ENCODE peak calls at places on chromosomes 12 and 14, in nine cellular contexts. I is fibroblast of lung, D is cardiac muscle cell, J is thoracic aorta, H is tibial artery, X is BE2C, A is lower lobe of right lung, C is body of pancreas, L is psoas muscle. F is an unnamed sample. For H3K4me1, the result is how much of the 10 kb centered on the place peaks cover.

GRCh38 chr12:106429043-106429552 is 71.5 kb downstream of the POLR3B start:
- DNase-seq in C (no peak), D (no peak), H (no peak), X (no peak), I (no peak), J (no peak), L (no peak), A (no peak), F (no peak)

GRCh38 chr14:51095854-51096823 is 1.2 kb upstream of the TRIM9 start:
- DNase-seq in I (peak), X (peak), L (peak), A (no peak), J (peak), D (no peak), H (no peak), C (no peak), F (peak)

GRCh38 chr12:106345739-106346138 is 11.8 kb upstream of the POLR3B start:
- DNase-seq in J (no peak), H (no peak), C (no peak), I (peak), L (no peak), X (peak), A (no peak), D (peak), F (peak)

GRCh38 chr12:87618199-87618598 is 411.0 kb downstream of the C12orf50 start:
- DNase-seq in L (no peak), X (no peak), C (no peak), D (no peak), A (no peak), I (no peak), H (no peak), J (no peak), F (no peak)

GRCh38 chr14:89251066-89251465 is 166.0 kb downstream of the FOXN3 start:
- DNase-seq in A (no peak), H (no peak), D (no peak), J (no peak), X (no peak), C (no peak), L (no peak), I (peak), F (no peak)

GRCh38 chr14:53715390-53715730 is 241.3 kb downstream of the BMP4 start:
- DNase-seq in H (no peak), X (no peak), C (no peak), I (peak), L (no peak), A (no peak), D (peak), J (no peak), F (no peak)

GRCh38 chr12:104526320-104526719 is 69.6 kb downstream of the CHST11 start:
- DNase-seq in A (no peak), C (no peak), D (peak), H (no peak), X (no peak), J (no peak), L (no peak), I (no peak), F (no peak)

GRCh38 chr14:24605435-24606190 is 3.9 kb downstream of the GZMH start:
- DNase-seq in H (no peak), C (peak), X (peak), D (no peak), L (no peak), I (no peak), A (no peak), J (no peak), F (peak)

GRCh38 chr14:71231521-71232393 is 324.5 kb downstream of the PCNX1 start:
- DNase-seq in H (no peak), X (peak), A (no peak), L (no peak), J (no peak), D (no peak), I (no peak), C (no peak), F (peak)

GRCh38 chr12:96219700-96220206 is 25.6 kb downstream of the ELK3 start:
- DNase-seq in X (no peak), I (peak), L (no peak), J (no peak), A (peak), D (no peak), H (no peak), C (no peak), F (no peak)

GRCh38 chr12:92403210-92404175 is 257.8 kb upstream of the BTG1 start:
- DNase-seq in D (no peak), L (no peak), C (no peak), I (no peak), X (no peak), A (no peak), H (no peak), J (no peak), F (no peak)

GRCh38 chr12:107895966-107896365 is 121.5 kb downstream of the ASCL4 start:
- DNase-seq in C (no peak), J (no peak), H (no peak), L (no peak), I (no peak), A (no peak), D (no peak), X (no peak), F (no peak)

GRCh38 chr12:107903377-107904061 is 129.0 kb downstream of the ASCL4 start:
- DNase-seq in A (peak), X (peak), D (peak), I (peak), C (peak), L (peak), H (no peak), J (no peak), F (peak)

GRCh38 chr12:107894589-107894988 is 120.1 kb downstream of the ASCL4 start:
- DNase-seq in L (no peak), C (no peak), H (no peak), J (no peak), I (no peak), A (no peak), D (no peak), X (no peak), F (no peak)

GRCh38 chr12:107900588-107900987 is 126.1 kb downstream of the ASCL4 start:
- DNase-seq in C (no peak), L (no peak), J (no peak), D (no peak), X (peak), H (no peak), I (no peak), A (no peak), F (no peak)
- H3K4me3 ChIP-seq in C (no peak), L (no peak), J (no peak), D (no peak), X (no peak), H (no peak), I (no peak), A (no peak), F (no peak)

GRCh38 chr12:19573866-19574265 is 134.6 kb downstream of the AEBP2 start:
- DNase-seq in X (no peak), C (no peak), D (no peak), H (peak), L (no peak), J (no peak), I (no peak), A (no peak), F (no peak)

GRCh38 chr12:19576421-19576925 is 137.2 kb downstream of the AEBP2 start:
- DNase-seq in L (no peak), X (no peak), H (no peak), C (no peak), I (no peak), J (no peak), D (no peak), A (no peak), F (no peak)

GRCh38 chr12:19574606-19575005 is 135.3 kb downstream of the AEBP2 start:
- DNase-seq in J (no peak), C (no peak), X (no peak), L (no peak), A (no peak), D (no peak), I (no peak), H (no peak), F (peak)

GRCh38 chr12:19575307-19576243 is 136.3 kb downstream of the AEBP2 start:
- DNase-seq in H (no peak), C (peak), L (no peak), A (peak), I (peak), J (no peak), X (peak), D (peak), F (peak)

GRCh38 chr12:19572920-19573558 is 133.7 kb downstream of the AEBP2 start:
- DNase-seq in D (peak), X (peak), C (no peak), L (no peak), I (peak), H (peak), J (no peak), A (no peak), F (peak)
- TF ChIP-seq CTCF in D (peak), X (peak), C (no peak), L (peak), I (peak), H (peak), J (no peak), A (peak), F (peak)

DNA sequence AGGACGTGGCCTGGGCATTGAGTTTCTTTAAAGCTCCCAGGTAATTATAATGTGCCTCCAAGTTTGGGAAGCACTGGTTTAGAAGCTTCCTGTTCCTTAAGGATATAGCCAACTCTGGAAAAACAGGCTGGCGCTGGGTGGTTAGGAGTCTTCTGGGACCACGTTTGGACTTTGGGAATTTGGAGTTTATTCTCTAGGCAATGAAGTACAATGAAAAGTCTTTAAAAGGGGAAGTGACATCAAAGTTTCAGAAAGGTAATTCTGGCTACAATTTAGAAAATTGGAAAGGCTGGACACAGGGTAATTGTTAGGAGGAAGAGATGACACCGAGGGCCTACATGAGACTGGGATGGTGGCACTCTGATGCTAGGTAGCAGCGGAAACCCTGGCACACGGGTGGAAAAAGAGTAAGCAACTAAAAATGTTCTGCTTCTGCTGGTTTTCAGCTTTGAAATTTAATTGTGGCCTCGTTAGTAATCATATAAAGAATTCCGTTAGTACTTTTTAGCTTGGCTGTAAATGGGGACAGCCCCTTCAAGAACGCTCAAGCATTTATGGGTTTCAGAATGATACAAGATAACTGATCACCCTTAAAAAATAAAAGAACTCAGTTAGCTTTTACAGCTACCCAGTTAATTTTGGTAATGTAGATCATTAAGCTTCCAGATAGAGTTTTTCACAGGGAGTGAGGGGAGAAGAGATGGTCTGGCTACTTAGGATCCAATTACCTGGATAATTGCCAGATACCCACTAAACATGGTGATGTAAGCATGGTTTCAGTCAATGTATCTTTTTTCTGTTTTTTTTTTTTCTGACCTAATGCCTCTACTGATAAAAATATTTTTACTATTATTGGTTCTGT is 12.8 kb upstream of the DCP1B start:
- DNase-seq in I (no peak), D (no peak), A (no peak), L (no peak), H (no peak), X (no peak), C (no peak), J (no peak), F (peak)
- H3K4me1 ChIP-seq in I (under half), D (under half), A (under half), L (under half), H (under half), X (under half), C (under half), J (under half), F (under half)

GRCh38 chr12:54240971-54241588 is 38.8 kb downstream of the CBX5 start:
- DNase-seq in D (no peak), C (no peak), A (no peak), X (no peak), L (no peak), H (no peak), I (no peak), J (no peak), F (no peak)

GRCh38 chr12:54240129-54240528 is 39.8 kb downstream of the CBX5 start:
- DNase-seq in C (no peak), J (no peak), D (no peak), L (no peak), X (no peak), I (no peak), A (no peak), H (no peak), F (no peak)

GRCh38 chr12:54249489-54249888 is 30.4 kb downstream of the CBX5 start:
- DNase-seq in I (no peak), C (no peak), L (no peak), X (no peak), H (no peak), J (no peak), A (no peak), D (no peak), F (no peak)

GRCh38 chr12:54251667-54252284 is 28.1 kb downstream of the CBX5 start:
- DNase-seq in D (peak), H (no peak), I (peak), A (no peak), J (no peak), L (no peak), X (no peak), C (no peak), F (peak)

DNA sequence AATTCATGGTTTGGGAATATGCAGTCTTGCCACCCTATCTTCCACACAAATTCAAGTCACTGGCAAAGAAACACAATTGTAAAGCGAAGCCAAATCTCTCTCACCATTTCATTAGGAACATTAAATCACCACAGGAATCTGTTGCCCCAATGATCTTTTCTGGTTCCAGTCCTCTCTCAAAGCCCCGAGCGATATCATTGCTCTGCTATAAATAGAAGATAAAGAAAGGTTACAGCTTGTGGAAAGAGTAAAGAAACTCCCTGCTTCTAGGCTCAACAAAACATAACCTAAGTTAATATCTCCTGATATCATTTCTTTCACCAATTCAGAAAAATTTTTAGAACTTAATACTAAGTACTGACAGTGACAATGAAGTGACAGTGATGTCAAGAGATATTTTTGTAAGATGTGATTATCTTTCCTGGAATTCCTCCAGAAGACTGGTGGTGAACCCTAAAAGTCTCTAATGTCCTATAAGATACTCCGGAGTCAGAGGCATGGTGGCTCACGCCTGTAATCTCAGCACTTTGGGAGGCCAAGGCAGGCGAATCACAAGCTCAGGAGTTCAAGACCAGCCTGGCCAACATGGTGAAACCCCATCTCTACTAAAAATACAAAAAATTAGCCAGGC is 33.8 kb downstream of the CBX5 start:
- DNase-seq in J (no peak), D (peak), C (no peak), H (no peak), I (no peak), X (no peak), L (no peak), A (no peak), F (no peak)
- H3K4me3 ChIP-seq in J (no peak), D (no peak), C (no peak), H (no peak), I (no peak), X (no peak), L (no peak), A (no peak), F (no peak)

DNA sequence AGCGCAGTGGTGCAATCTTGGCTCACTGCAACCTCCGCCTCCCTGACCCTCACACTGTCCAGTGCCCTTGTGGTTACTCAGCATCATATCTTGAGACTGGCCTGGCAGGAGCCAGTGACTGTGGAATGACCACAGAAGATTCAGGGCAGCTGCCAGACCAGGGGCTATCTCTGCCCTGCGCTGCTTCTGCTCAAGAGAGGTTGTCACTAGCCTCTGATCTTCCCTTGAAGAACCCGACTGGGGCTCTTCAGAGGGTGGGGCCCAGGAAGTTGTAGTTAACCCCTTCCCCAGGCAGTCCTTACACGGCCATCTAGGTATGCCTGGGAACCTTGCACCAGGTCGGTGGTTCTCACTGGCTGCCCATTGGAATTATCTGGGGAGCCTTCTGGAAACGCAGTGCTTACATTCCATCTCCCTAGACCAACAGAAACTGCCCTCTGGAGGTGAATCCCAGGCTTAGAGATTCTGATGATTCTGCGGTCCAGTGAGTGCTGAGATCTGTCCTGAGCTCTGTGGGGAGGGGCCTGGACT is 41.4 kb downstream of the PLEKHG3 start:
- DNase-seq in L (peak), J (no peak), X (no peak), I (no peak), A (no peak), D (no peak), C (no peak), H (peak), F (no peak)
- TF ChIP-seq CTCF in L (no peak), J (no peak), X (peak), I (no peak), A (no peak), D (peak), C (no peak), H (no peak), F (no peak)

F was measured in A673.